ENCODE peak calls at places on chromosome 15, in nine cellular contexts. G, Z, N, R, X, A, S, M and F are unnamed samples.

GRCh38 chr15:40787344-40787841 is 17.6 kb downstream of the C15orf62 start:
- DNase-seq in Z (no peak), X (no peak), R (no peak), S (peak; percentile 88), A (no peak), N (peak; percentile 96), G (no peak), M (peak; percentile 64), F (no peak)

GRCh38 chr15:91258436-91258779 is 158.4 kb downstream of the SV2B start:
- DNase-seq in S (no peak), Z (no peak), G (no peak), M (no peak), N (no peak), X (no peak), A (no peak), R (no peak), F (no peak)

GRCh38 chr15:65409284-65409631 is 13.5 kb downstream of the IGDCC4 start:
- DNase-seq in M (peak; percentile 96), X (no peak), N (no peak), A (no peak), Z (no peak), G (no peak), S (no peak), R (peak; percentile 57), F (no peak)

GRCh38 chr15:50594311-50594710 is 47.8 kb upstream of the USP50 start:
- DNase-seq in M (no peak), Z (no peak), A (no peak), G (no peak), R (no peak), S (no peak), X (no peak), N (no peak), F (no peak)

GRCh38 chr15:77457619-77458265 is 37.1 kb downstream of the HMG20A start:
- DNase-seq in M (peak; percentile 55), A (no peak), S (no peak), Z (no peak), X (no peak), G (no peak), R (no peak), N (no peak), F (no peak)

GRCh38 chr15:75725021-75725718 is 12.5 kb upstream of the CSPG4 start:
- DNase-seq in G (no peak), X (peak; percentile 66), S (no peak), M (no peak), N (no peak), Z (no peak), R (no peak), A (no peak), F (no peak)

GRCh38 chr15:90560229-90560771 is 30.6 kb downstream of the CRTC3 start:
- DNase-seq in A (peak; percentile 11), N (no peak), G (no peak), X (no peak), M (peak; percentile 96), R (no peak), Z (no peak), S (no peak), F (no peak)

GRCh38 chr15:70018646-70019600 is 78.8 kb downstream of the TLE3 start:
- DNase-seq in R (peak; percentile 41), G (no peak), S (no peak), A (no peak), X (peak; percentile 41), N (no peak), Z (no peak), M (no peak), F (no peak)

GRCh38 chr15:36959746-36960145 is 140.6 kb downstream of the MEIS2 start:
- DNase-seq in M (no peak), N (no peak), G (no peak), A (peak; percentile 75), R (no peak), X (no peak), Z (no peak), S (no peak), F (no peak)

GRCh38 chr15:44537728-44538240 is 837 bp downstream of the EIF3J start:
- DNase-seq in A (no peak), G (peak; percentile 7), R (no peak), N (no peak), X (no peak), M (no peak), Z (no peak), S (no peak), F (no peak)

GRCh38 chr15:29091666-29092065 is 178.0 kb downstream of the NSMCE3 start:
- DNase-seq in M (no peak), A (no peak), N (no peak), R (no peak), G (no peak), Z (no peak), S (no peak), X (peak; percentile 60), F (no peak)

GRCh38 chr15:36407647-36408046 is 171.8 kb upstream of the CDIN1 start:
- DNase-seq in S (no peak), M (peak; percentile 78), N (no peak), X (no peak), A (no peak), Z (no peak), G (no peak), R (no peak), F (no peak)

GRCh38 chr15:47505712-47506542 is 211.4 kb upstream of the SEMA6D start:
- DNase-seq in A (peak; percentile 97), X (no peak), S (no peak), Z (no peak), N (no peak), M (peak; percentile 82), R (no peak), G (no peak), F (no peak)

GRCh38 chr15:55250951-55251350 is 38.7 kb downstream of the RAB27A start:
- DNase-seq in M (no peak), N (no peak), Z (no peak), S (no peak), A (no peak), G (no peak), R (no peak), X (no peak), F (no peak)

GRCh38 chr15:36911322-36911944 is 188.9 kb downstream of the MEIS2 start:
- DNase-seq in X (no peak), N (no peak), S (no peak), A (peak; percentile 83), Z (no peak), M (peak; percentile 36), R (no peak), G (no peak), F (no peak)

GRCh38 chr15:51558421-51558820 is 64.2 kb downstream of the DMXL2 start:
- DNase-seq in Z (no peak), A (no peak), X (no peak), M (no peak), S (no peak), G (no peak), N (no peak), R (no peak), F (no peak)

GRCh38 chr15:52783191-52783829 is 6.8 kb downstream of the ONECUT1 start:
- DNase-seq in N (no peak), Z (peak; percentile 61), M (no peak), S (no peak), A (no peak), R (no peak), G (peak; percentile 77), X (no peak), F (no peak)

GRCh38 chr15:71069693-71070092 is 45.6 kb upstream of the THSD4 start:
- DNase-seq in M (no peak), S (no peak), G (no peak), N (no peak), Z (no peak), A (no peak), X (no peak), R (no peak), F (no peak)
- TF ChIP-seq CTCF in M (no peak), S (no peak), G (no peak), N (peak; percentile 12), Z (no peak), A (no peak), X (no peak), R (no peak), F (no peak)

GRCh38 chr15:82414536-82415191 is 15.0 kb upstream of the GOLGA6L9 start:
- DNase-seq in S (no peak), M (peak; percentile 4), N (no peak), X (no peak), R (no peak), Z (no peak), G (no peak), A (no peak), F (no peak)
- TF ChIP-seq CTCF in S (no peak), M (no peak), N (no peak), X (no peak), R (no peak), Z (no peak), G (no peak), A (no peak), F (peak; percentile 39)

DNA sequence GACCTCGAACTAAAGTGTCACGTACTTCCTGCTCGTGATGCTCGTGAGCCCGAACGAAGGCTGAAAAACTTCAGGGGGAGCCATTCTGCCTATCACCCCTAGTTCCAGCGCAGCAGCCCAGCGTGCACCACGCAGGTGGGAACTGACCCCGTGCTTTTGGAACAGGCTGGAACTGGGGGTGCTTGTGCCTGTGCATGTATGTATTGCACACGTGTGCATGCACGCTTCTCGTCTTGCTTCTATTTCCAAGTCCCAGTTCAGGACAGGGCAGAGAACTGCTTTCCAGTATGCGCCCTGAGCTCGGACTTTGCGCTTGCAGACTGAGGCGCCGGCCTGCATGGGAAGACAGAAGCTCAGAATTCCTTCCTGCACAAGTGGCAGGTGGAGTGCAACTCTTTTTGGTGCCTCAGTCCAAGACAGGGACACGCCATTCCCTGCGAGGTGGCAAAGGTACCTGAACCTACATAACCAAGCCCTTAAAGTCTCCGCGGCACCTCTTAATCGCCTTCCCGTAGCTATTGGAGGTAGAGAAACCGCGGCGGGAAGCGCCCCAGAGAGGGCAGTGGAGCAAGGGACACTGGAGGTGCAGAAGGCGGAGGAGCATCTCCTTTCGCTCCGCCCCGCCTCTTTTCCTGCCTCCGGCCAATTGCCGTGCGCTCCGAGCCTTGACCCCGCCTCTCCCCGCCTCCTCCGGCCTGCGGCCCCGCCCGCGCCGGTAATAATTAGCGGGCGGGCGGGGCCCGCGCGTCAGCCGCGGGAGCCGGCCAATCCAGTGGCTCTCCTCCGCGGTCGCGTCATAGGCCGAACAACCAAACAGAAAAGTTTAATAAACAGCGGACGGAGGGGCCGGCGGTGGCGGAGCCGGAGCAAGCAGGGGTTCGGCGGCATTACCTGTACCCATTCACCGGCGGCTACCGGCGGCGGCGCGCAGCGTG is at the start of gene ZFAND6:
- DNase-seq in R (peak; percentile 94), M (peak; percentile 97), S (peak; percentile 97), G (peak; percentile 98), Z (peak; percentile 98), X (peak; percentile 99), N (peak; percentile 84), A (peak; percentile 72), F (peak; percentile 92)
- TF ChIP-seq CTCF in R (peak; percentile 17), M (no peak), S (no peak), G (no peak), Z (no peak), X (no peak), N (no peak), A (no peak), F (no peak)

DNA sequence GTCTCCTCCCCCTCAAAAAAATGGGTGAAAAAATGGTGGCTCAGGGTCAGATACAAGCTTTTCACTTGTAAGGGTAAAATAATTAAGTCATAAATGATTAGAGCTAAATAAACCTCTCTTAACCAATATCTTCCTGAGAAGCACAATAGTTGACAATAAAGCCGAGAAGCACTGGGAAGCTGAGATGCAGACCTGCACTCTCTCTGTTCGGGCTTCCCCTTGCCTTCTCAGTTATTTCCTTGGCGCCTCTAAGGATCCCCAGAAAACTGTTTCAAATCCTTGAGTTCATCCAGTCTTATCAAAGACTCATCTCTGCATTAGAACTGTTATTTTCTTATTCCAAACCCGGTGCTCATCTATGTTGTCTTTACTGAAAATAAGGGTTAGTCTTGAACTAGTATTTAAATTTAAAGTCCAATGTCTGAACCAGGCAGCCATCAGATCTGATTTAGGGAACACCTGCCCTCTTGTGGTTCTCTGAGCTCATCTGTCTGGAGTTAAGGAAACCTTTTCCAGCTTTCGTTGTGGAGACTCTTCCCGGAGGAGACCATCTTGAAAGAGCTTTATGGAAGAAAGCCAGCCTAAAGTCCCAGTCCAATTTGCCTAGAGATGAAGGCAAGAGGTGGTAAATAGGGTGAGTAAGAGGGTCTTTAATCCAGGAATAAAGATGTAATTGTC is 256.4 kb upstream of the MCTP2 start:
- DNase-seq in S (no peak), Z (no peak), G (peak; percentile 10), M (peak; percentile 9), N (peak; percentile 2), X (no peak), A (peak; percentile 8), R (no peak), F (no peak)
- TF ChIP-seq CTCF in S (peak; percentile 28), Z (no peak), G (peak; percentile 48), M (peak; percentile 36), N (no peak), X (no peak), A (peak; percentile 55), R (peak; percentile 7), F (peak; percentile 68)